ENCODE peak calls at places on chromosomes 3 and 15, in ten cellular contexts. S is mucosa of descending colon, G is astrocyte, W is HepG2, D is fibroblast of lung, O is tibial nerve, A is aorta, I is left lung, Q is sigmoid colon, N is AG10803. U is an unnamed sample.

GRCh38 chr15:27449041-27449440 is 478.1 kb downstream of the GABRG3 start:
- DNase-seq in S (no peak), G (peak; percentile 69), W (no peak), D (peak; percentile 77), O (no peak), A (no peak), I (no peak), Q (no peak), N (peak; percentile 17), U (peak; percentile 3)

GRCh38 chr15:67907175-67907723 is 67.4 kb upstream of the RNU6-1 start:
- DNase-seq in S (no peak), G (no peak), W (no peak), D (no peak), O (no peak), A (no peak), I (no peak), Q (no peak), N (no peak), U (no peak)

GRCh38 chr3:184683900-184684560 is 27.8 kb downstream of the MAGEF1 start:
- DNase-seq in S (peak; percentile 10), G (no peak), W (no peak), D (no peak), O (no peak), A (no peak), I (no peak), Q (peak; percentile 28), N (no peak), U (no peak)

GRCh38 chr3:107068980-107069379 is 308.3 kb upstream of the CCDC54 start:
- DNase-seq in S (no peak), G (peak; percentile 85), W (no peak), D (peak; percentile 89), O (no peak), A (no peak), I (no peak), Q (no peak), N (peak; percentile 90), U (peak; percentile 93)

GRCh38 chr3:133209871-133210550 is 171.8 kb downstream of the TMEM108 start:
- DNase-seq in S (no peak), G (peak; percentile 52), W (no peak), D (peak; percentile 61), O (no peak), A (no peak), I (no peak), Q (no peak), N (peak; percentile 51), U (peak; percentile 14)

GRCh38 chr3:127588675-127589577 is 1.6 kb downstream of the TPRA1 start:
- DNase-seq in S (no peak), G (peak; percentile 72), W (peak; percentile 23), D (peak; percentile 81), O (no peak), A (no peak), I (no peak), Q (no peak), N (peak; percentile 78), U (peak; percentile 67)

GRCh38 chr3:59563966-59564365 is 514.1 kb upstream of the CFAP20DC start:
- DNase-seq in S (no peak), G (peak; percentile 85), W (no peak), D (peak; percentile 88), O (no peak), A (no peak), I (no peak), Q (no peak), N (peak; percentile 82), U (peak; percentile 38)

GRCh38 chr3:36765104-36765503 is 751 bp upstream of the DCLK3 start:
- DNase-seq in S (no peak), G (no peak), W (no peak), D (no peak), O (no peak), A (no peak), I (no peak), Q (no peak), N (no peak), U (no peak)

GRCh38 chr3:167913218-167913902 is 177.8 kb downstream of the SERPINI1 start:
- DNase-seq in S (no peak), G (peak; percentile 32), W (no peak), D (peak; percentile 43), O (no peak), A (no peak), I (no peak), Q (no peak), N (peak; percentile 17), U (peak; percentile 43)

GRCh38 chr3:113070226-113071220 is 79.7 kb downstream of the GTPBP8 start:
- DNase-seq in S (no peak), G (peak; percentile 45), W (peak; percentile 12), D (peak; percentile 59), O (no peak), A (no peak), I (no peak), Q (no peak), N (peak; percentile 75), U (peak; percentile 49)

GRCh38 chr15:98344591-98344990 is 303.7 kb upstream of the IGF1R start:
- DNase-seq in S (no peak), G (no peak), W (no peak), D (no peak), O (no peak), A (no peak), I (no peak), Q (no peak), N (no peak), U (no peak)
- H3K4me3 ChIP-seq in S (no peak overlapping the region), G (no peak overlapping the region), W (no peak overlapping the region), D (no peak overlapping the region), O (no peak overlapping the region), A (no peak overlapping the region), I (no peak overlapping the region), Q (no peak overlapping the region), N (no peak overlapping the region), U (no peak overlapping the region)

GRCh38 chr3:31462050-31462569 is 70.6 kb upstream of the STT3B start:
- DNase-seq in S (no peak), G (no peak), W (peak; percentile 37), D (no peak), O (no peak), A (no peak), I (no peak), Q (no peak), N (no peak), U (no peak)
- H3K4me3 ChIP-seq in S (no peak overlapping the region), G (no peak overlapping the region), W (no peak overlapping the region), D (no peak overlapping the region), O (no peak overlapping the region), A (no peak overlapping the region), I (no peak overlapping the region), Q (no peak overlapping the region), N (no peak overlapping the region), U (no peak overlapping the region)

DNA sequence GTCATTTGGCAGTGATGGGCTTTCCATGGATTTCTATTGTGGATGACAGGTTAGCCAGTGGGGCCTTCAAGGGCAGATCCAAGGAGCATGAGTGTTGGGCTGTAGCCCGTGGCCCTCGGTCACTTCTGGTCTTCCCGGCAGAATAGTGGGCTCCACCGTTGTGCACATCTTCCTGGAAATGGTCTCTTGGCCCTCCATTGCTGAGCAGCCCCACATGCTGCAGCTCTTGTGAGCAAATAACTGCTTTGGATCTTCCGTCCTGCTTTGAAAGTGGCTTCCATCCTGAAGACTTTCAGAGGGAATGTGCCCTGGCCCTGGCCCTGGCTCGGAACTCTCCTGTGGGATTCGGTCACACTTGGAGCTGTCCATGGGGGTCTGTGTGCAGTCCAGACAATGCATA is 102.8 kb downstream of the SNRPN start:
- DNase-seq in S (no peak), G (no peak), W (no peak), D (no peak), O (no peak), A (no peak), I (no peak), Q (no peak), N (no peak), U (no peak)
- H3K4me3 ChIP-seq in S (no peak overlapping the region), G (no peak overlapping the region), W (no peak overlapping the region), D (no peak overlapping the region), O (no peak overlapping the region), A (no peak overlapping the region), I (no peak overlapping the region), Q (no peak overlapping the region), N (no peak overlapping the region), U (no peak overlapping the region)

GRCh38 chr3:58358808-58359207 is 26.1 kb downstream of the PXK start:
- DNase-seq in S (no peak), G (no peak), W (no peak), D (no peak), O (no peak), A (no peak), I (no peak), Q (no peak), N (no peak), U (no peak)
- H3K4me3 ChIP-seq in S (no peak overlapping the region), G (no peak overlapping the region), W (no peak overlapping the region), D (no peak overlapping the region), O (no peak overlapping the region), A (no peak overlapping the region), I (no peak overlapping the region), Q (no peak overlapping the region), N (no peak overlapping the region), U (no peak overlapping the region)

U was measured in fibroblast of the aortic adventitia.